ENCODE peak calls at places on chromosomes 16 and 17, in five cellular contexts. J, Z, M, O and Y are unnamed samples.

GRCh38 chr16:6643083-6643686 is 689.5 kb upstream of the RBFOX1 start:
- DNase-seq in J (peak), Z (no peak), M (no peak), O (peak), Y (peak)

GRCh38 chr16:86529160-86529559 is 18.8 kb downstream of the FOXF1 start:
- DNase-seq in J (no peak), Z (no peak), M (no peak), O (no peak), Y (no peak)

GRCh38 chr16:3518983-3519343 is 18.2 kb downstream of the CLUAP1 start:
- DNase-seq in J (no peak), Z (no peak), M (no peak), O (no peak), Y (no peak)

GRCh38 chr16:46650224-46650623 is 29.0 kb upstream of the SHCBP1 start:
- DNase-seq in J (no peak), Z (no peak), M (no peak), O (no peak), Y (no peak)

GRCh38 chr17:46056800-46057304 is 57.8 kb downstream of the STH start:
- DNase-seq in J (peak), Z (peak), M (no peak), O (no peak), Y (no peak)

GRCh38 chr17:49845210-49845782 is 2.6 kb downstream of the TAC4 start:
- DNase-seq in J (no peak), Z (no peak), M (no peak), O (no peak), Y (no peak)

GRCh38 chr16:1541293-1542165 is 8.1 kb downstream of the TMEM204 start:
- DNase-seq in J (no peak), Z (no peak), M (no peak), O (no peak), Y (no peak)

GRCh38 chr17:79533116-79533515 is 77.7 kb downstream of the RBFOX3 start:
- DNase-seq in J (no peak), Z (no peak), M (no peak), O (no peak), Y (no peak)

GRCh38 chr17:66682293-66682692 is 152.6 kb upstream of the CACNG5 start:
- DNase-seq in J (no peak), Z (no peak), M (no peak), O (no peak), Y (no peak)

GRCh38 chr17:63495471-63495870 is 18.6 kb downstream of the ACE start:
- DNase-seq in J (no peak), Z (no peak), M (no peak), O (no peak), Y (no peak)

GRCh38 chr16:19884611-19885455 is at the start of gene GPRC5B:
- DNase-seq in J (no peak), Z (no peak), M (peak), O (peak), Y (peak)

GRCh38 chr17:58666858-58667267 is 25.0 kb downstream of the TEX14 start:
- DNase-seq in J (no peak), Z (no peak), M (peak), O (no peak), Y (no peak)

GRCh38 chr16:27475561-27475960 is 73.6 kb downstream of the IL21R start:
- DNase-seq in J (peak), Z (no peak), M (no peak), O (no peak), Y (no peak)

GRCh38 chr17:76268015-76268749 is 3.0 kb downstream of the UBALD2 start:
- DNase-seq in J (peak), Z (no peak), M (peak), O (peak), Y (no peak)

GRCh38 chr17:78697846-78698343 is 84.2 kb downstream of the CYTH1 start:
- DNase-seq in J (no peak), Z (no peak), M (no peak), O (no peak), Y (no peak)

GRCh38 chr17:64781394-64781793 is 119.3 kb upstream of the SMURF2 start:
- DNase-seq in J (no peak), Z (peak), M (peak), O (peak), Y (no peak)

GRCh38 chr17:21235921-21236320 is 17.3 kb downstream of the NATD1 start:
- DNase-seq in J (no peak), Z (no peak), M (no peak), O (no peak), Y (no peak)

GRCh38 chr17:60151355-60151754 is 1.6 kb downstream of the CA4 start:
- DNase-seq in J (no peak), Z (no peak), M (no peak), O (no peak), Y (no peak)

GRCh38 chr16:2963074-2963610 is 933 bp upstream of the KREMEN2 start:
- DNase-seq in J (no peak), Z (no peak), M (peak), O (peak), Y (no peak)

GRCh38 chr16:84282533-84282932 is 12.1 kb upstream of the WFDC1 start:
- DNase-seq in J (no peak), Z (no peak), M (no peak), O (no peak), Y (no peak)

GRCh38 chr17:58691701-58692238 is at the start of gene TEX14:
- DNase-seq in J (no peak), Z (no peak), M (no peak), O (no peak), Y (no peak)

GRCh38 chr16:73304008-73304814 is 256.3 kb upstream of the ZFHX3 start:
- DNase-seq in J (no peak), Z (no peak), M (no peak), O (peak), Y (no peak)

GRCh38 chr16:81608515-81609209 is 164.1 kb downstream of the CMIP start:
- DNase-seq in J (no peak), Z (no peak), M (no peak), O (no peak), Y (no peak)

GRCh38 chr16:700684-701584 is 4.7 kb downstream of the FBXL16 start:
- DNase-seq in J (no peak), Z (no peak), M (no peak), O (peak), Y (peak)

GRCh38 chr17:6713130-6713917 is at the start of gene SLC13A5:
- DNase-seq in J (no peak), Z (no peak), M (no peak), O (peak), Y (peak)

GRCh38 chr17:7711356-7711755 is 6.2 kb upstream of the DNAH2 start:
- DNase-seq in J (no peak), Z (no peak), M (no peak), O (peak), Y (no peak)

GRCh38 chr16:68097895-68098294 is 12.7 kb downstream of the NFATC3 start:
- DNase-seq in J (no peak), Z (no peak), M (no peak), O (no peak), Y (no peak)

GRCh38 chr16:19559242-19559910 is 3.9 kb downstream of the VPS35L start:
- DNase-seq in J (no peak), Z (no peak), M (no peak), O (peak), Y (peak)

DNA sequence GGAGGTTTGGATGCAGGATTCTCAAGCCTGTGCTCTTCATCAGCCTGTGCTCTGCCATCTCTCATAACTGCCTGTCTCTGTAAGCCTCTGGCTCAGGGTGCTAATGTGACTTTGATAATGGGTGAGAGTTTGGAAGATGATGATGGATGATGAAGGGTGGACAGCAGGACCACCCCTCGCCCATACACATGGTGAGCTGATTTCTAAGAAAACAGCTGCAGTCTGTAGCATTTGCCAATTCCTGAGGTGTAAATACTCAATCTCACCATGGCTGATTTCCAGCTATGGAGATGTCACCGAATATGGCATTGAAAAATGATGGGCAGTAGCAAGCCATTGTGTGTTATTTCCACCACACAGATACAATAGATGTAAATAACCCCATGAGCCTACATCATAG is 74.2 kb downstream of the ARSG start:
- DNase-seq in J (no peak), Z (no peak), M (no peak), O (no peak), Y (no peak)
- TF ChIP-seq CTCF in J (no peak), Z (no peak), M (no peak), O (no peak), Y (no peak)

GRCh38 chr17:17811381-17812210 is 25.2 kb downstream of the SREBF1 start:
- DNase-seq in J (no peak), Z (no peak), M (no peak), O (peak), Y (no peak)

GRCh38 chr17:17808706-17809432 is 27.9 kb downstream of the SREBF1 start:
- DNase-seq in J (no peak), Z (no peak), M (no peak), O (peak), Y (no peak)

GRCh38 chr17:17812211-17813054 is 24.4 kb downstream of the SREBF1 start:
- DNase-seq in J (no peak), Z (peak), M (peak), O (peak), Y (peak)

GRCh38 chr17:17809527-17810373 is 27.0 kb downstream of the SREBF1 start:
- DNase-seq in J (no peak), Z (no peak), M (no peak), O (peak), Y (no peak)

DNA sequence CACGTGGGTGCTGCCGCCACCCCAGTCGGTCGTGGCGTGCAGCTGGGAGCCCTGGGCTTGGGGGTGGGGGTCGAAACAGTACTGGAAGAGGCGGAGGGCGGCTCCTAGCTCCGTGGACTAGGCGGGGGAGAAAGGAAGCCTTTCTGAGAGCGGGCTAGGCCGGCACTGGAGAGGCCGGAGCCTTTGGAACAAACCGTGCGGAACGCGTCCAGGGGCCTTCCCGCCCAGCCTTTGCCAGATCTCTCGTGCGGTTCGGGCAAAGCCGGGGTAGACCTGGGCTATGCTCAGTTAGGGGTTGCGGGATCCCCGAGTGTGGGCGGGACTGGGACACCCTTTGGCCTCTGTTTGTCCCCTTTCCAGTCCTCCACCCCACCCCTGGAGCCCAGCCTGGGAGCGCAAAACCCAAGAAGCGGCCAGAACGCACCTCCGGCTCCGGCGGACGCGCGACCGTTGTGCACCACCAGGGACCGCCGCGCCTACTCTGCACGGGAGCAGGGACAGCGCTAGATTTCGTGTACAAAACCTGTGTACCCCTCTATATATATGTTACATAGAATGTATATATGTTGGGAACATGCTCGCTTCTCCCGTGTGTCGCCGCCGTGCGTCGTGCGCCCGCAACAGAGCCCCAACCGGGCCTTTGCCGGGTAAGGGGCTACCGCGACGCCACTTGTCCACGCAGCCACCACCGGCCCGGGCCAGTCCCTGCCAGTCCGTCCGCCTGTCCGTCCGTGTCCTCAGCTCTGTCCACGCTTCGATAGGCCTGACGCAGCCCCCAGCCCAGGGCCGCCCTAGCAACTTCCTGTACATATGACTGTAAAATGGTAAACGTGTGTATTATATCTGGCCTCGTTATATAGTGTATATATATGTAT is 26.2 kb downstream of the SREBF1 start:
- DNase-seq in J (no peak), Z (no peak), M (no peak), O (peak), Y (no peak)
- TF ChIP-seq CTCF in J (no peak), Z (no peak), M (no peak), O (no peak), Y (no peak)

GRCh38 chr16:57377080-57377841 is 5.0 kb downstream of the CX3CL1 start:
- DNase-seq in J (no peak), Z (peak), M (no peak), O (peak), Y (peak)
- TF ChIP-seq CTCF in J (no peak), Z (peak), M (no peak), O (no peak), Y (peak)

GRCh38 chr16:9090101-9090959 is 1.1 kb upstream of the HAPSTR1 start:
- DNase-seq in J (no peak), Z (no peak), M (peak), O (peak), Y (peak)

GRCh38 chr16:9092282-9092962 is 978 bp downstream of the HAPSTR1 start:
- DNase-seq in J (no peak), Z (no peak), M (peak), O (peak), Y (peak)

GRCh38 chr16:9090960-9091866 is at the start of gene HAPSTR1:
- DNase-seq in J (peak), Z (peak), M (peak), O (peak), Y (peak)

GRCh38 chr16:9092963-9093477 is 1.6 kb downstream of the HAPSTR1 start:
- DNase-seq in J (no peak), Z (no peak), M (peak), O (peak), Y (no peak)

DNA sequence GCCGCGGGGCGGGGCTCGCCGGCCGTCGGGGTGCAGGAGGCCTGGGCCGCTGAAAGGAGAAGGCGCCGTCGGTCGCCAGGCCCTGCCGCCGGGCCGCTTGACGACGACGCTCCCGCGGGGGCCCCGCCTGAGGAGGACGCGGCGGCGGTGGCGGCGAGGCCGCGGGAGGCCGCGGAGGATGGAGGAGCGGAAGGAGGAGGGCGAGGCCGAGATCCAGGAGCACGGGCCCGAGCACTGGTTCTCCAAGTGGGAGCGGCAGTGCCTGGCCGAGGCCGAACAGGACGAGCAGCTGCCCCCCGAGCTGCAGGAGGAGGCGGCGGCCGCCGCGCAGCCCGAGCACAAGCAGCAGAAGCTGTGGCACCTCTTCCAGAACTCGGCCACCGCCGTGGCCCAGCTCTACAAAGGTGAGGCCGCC is 430 bp downstream of the HAPSTR1 start:
- DNase-seq in J (no peak), Z (no peak), M (peak), O (peak), Y (peak)
- TF ChIP-seq CTCF in J (no peak), Z (no peak), M (no peak), O (no peak), Y (no peak)